ENCODE peak calls at places on chromosomes 6 and 20, in six cellular contexts. One of them, this sample, is unnamed.

GRCh38 chr6:53717571-53717970 is 52.0 kb upstream of the KLHL31 start:
- DNase-seq in heart right ventricle: no peak
- DNase-seq in MM.1S: no peak
- DNase-seq in endodermal cell: no peak
- DNase-seq in fibroblast of lung: no peak
- DNase-seq in Panc1: no peak
- DNase-seq in this sample: no peak

GRCh38 chr6:149318581-149319286 is 1.2 kb downstream of the TAB2 start:
- DNase-seq in heart right ventricle: no peak
- DNase-seq in MM.1S: peak; percentile 43
- DNase-seq in endodermal cell: no peak
- DNase-seq in fibroblast of lung: no peak
- DNase-seq in Panc1: no peak
- DNase-seq in this sample: peak; percentile 88

GRCh38 chr6:7658543-7658942 is 67.4 kb upstream of the BMP6 start:
- DNase-seq in heart right ventricle: no peak
- DNase-seq in MM.1S: no peak
- DNase-seq in endodermal cell: no peak
- DNase-seq in fibroblast of lung: no peak
- DNase-seq in Panc1: no peak
- DNase-seq in this sample: no peak

GRCh38 chr6:15674690-15675386 is 12.0 kb upstream of the DTNBP1 start:
- DNase-seq in heart right ventricle: no peak
- DNase-seq in MM.1S: peak; percentile 18
- DNase-seq in endodermal cell: peak; percentile 55
- DNase-seq in fibroblast of lung: no peak
- DNase-seq in Panc1: no peak
- DNase-seq in this sample: no peak

GRCh38 chr20:21352703-21353102 is 44.6 kb downstream of the NKX2-4 start:
- DNase-seq in heart right ventricle: no peak
- DNase-seq in MM.1S: no peak
- DNase-seq in endodermal cell: no peak
- DNase-seq in fibroblast of lung: peak; percentile 24
- DNase-seq in Panc1: no peak
- DNase-seq in this sample: no peak

GRCh38 chr6:150452642-150453243 is 83.9 kb downstream of the IYD start:
- DNase-seq in heart right ventricle: peak; percentile 34
- DNase-seq in MM.1S: no peak
- DNase-seq in endodermal cell: no peak
- DNase-seq in fibroblast of lung: no peak
- DNase-seq in Panc1: no peak
- DNase-seq in this sample: no peak

GRCh38 chr20:14214046-14214445 is 123.4 kb downstream of the FLRT3 start:
- DNase-seq in heart right ventricle: no peak
- DNase-seq in MM.1S: no peak
- DNase-seq in endodermal cell: no peak
- DNase-seq in fibroblast of lung: no peak
- DNase-seq in Panc1: no peak
- DNase-seq in this sample: no peak

GRCh38 chr20:43936371-43936770 is 21.7 kb downstream of the TOX2 start:
- DNase-seq in heart right ventricle: no peak
- DNase-seq in MM.1S: peak; percentile 43
- DNase-seq in endodermal cell: no peak
- DNase-seq in fibroblast of lung: peak; percentile 74
- DNase-seq in Panc1: no peak
- DNase-seq in this sample: no peak

GRCh38 chr6:36727491-36728021 is 29.9 kb downstream of the RAB44 start:
- DNase-seq in heart right ventricle: no peak
- DNase-seq in MM.1S: no peak
- DNase-seq in endodermal cell: no peak
- DNase-seq in fibroblast of lung: no peak
- DNase-seq in Panc1: no peak
- DNase-seq in this sample: peak; percentile 20

GRCh38 chr6:30885999-30886896 is 1.9 kb downstream of the DDR1 start:
- DNase-seq in heart right ventricle: peak; percentile 46
- DNase-seq in MM.1S: no peak
- DNase-seq in endodermal cell: peak; percentile 94
- DNase-seq in fibroblast of lung: peak; percentile 52
- DNase-seq in Panc1: no peak
- DNase-seq in this sample: peak; percentile 30

GRCh38 chr20:3275966-3276365 is 37.0 kb upstream of the SLC4A11 start:
- DNase-seq in heart right ventricle: no peak
- DNase-seq in MM.1S: no peak
- DNase-seq in endodermal cell: no peak
- DNase-seq in fibroblast of lung: no peak
- DNase-seq in Panc1: no peak
- DNase-seq in this sample: no peak

GRCh38 chr6:161748535-161749386 is 474.9 kb upstream of the AGPAT4 start:
- DNase-seq in heart right ventricle: peak; percentile 41
- DNase-seq in MM.1S: no peak
- DNase-seq in endodermal cell: peak; percentile 97
- DNase-seq in fibroblast of lung: peak; percentile 33
- DNase-seq in Panc1: no peak
- DNase-seq in this sample: no peak

GRCh38 chr6:24469829-24470228 is 19.5 kb downstream of the GPLD1 start:
- DNase-seq in heart right ventricle: no peak
- DNase-seq in MM.1S: no peak
- DNase-seq in endodermal cell: no peak
- DNase-seq in fibroblast of lung: no peak
- DNase-seq in Panc1: no peak
- DNase-seq in this sample: no peak

GRCh38 chr6:13703496-13703895 is 8.1 kb downstream of the RANBP9 start:
- DNase-seq in heart right ventricle: no peak
- DNase-seq in MM.1S: no peak
- DNase-seq in endodermal cell: no peak
- DNase-seq in fibroblast of lung: no peak
- DNase-seq in Panc1: no peak
- DNase-seq in this sample: no peak

GRCh38 chr6:13666194-13667105 is 45.2 kb downstream of the RANBP9 start:
- DNase-seq in heart right ventricle: no peak
- DNase-seq in MM.1S: no peak
- DNase-seq in endodermal cell: no peak
- DNase-seq in fibroblast of lung: no peak
- DNase-seq in Panc1: no peak
- DNase-seq in this sample: no peak

GRCh38 chr6:141956046-141956761 is 176.5 kb upstream of the GJE1 start:
- DNase-seq in heart right ventricle: no peak
- DNase-seq in MM.1S: no peak
- DNase-seq in endodermal cell: no peak
- DNase-seq in fibroblast of lung: peak; percentile 12
- DNase-seq in Panc1: no peak
- DNase-seq in this sample: no peak

GRCh38 chr6:44775121-44775520 is 387.6 kb downstream of the CDC5L start:
- DNase-seq in heart right ventricle: no peak
- DNase-seq in MM.1S: no peak
- DNase-seq in endodermal cell: no peak
- DNase-seq in fibroblast of lung: no peak
- DNase-seq in Panc1: no peak
- DNase-seq in this sample: no peak

GRCh38 chr20:1912056-1912455 is 16.8 kb downstream of the SIRPA start:
- DNase-seq in heart right ventricle: peak; percentile 43
- DNase-seq in MM.1S: no peak
- DNase-seq in endodermal cell: no peak
- DNase-seq in fibroblast of lung: no peak
- DNase-seq in Panc1: no peak
- DNase-seq in this sample: no peak

GRCh38 chr6:119170427-119171407 is 92.3 kb upstream of the FAM184A start:
- DNase-seq in heart right ventricle: no peak
- DNase-seq in MM.1S: no peak
- DNase-seq in endodermal cell: no peak
- DNase-seq in fibroblast of lung: peak; percentile 40
- DNase-seq in Panc1: no peak
- DNase-seq in this sample: no peak

GRCh38 chr20:36173451-36173933 is 19.0 kb downstream of the EPB41L1 start:
- DNase-seq in heart right ventricle: no peak
- DNase-seq in MM.1S: no peak
- DNase-seq in endodermal cell: peak; percentile 93
- DNase-seq in fibroblast of lung: peak; percentile 41
- DNase-seq in Panc1: no peak
- DNase-seq in this sample: no peak

GRCh38 chr20:61055642-61056041 is 196.4 kb upstream of the CDH4 start:
- DNase-seq in heart right ventricle: no peak
- DNase-seq in MM.1S: no peak
- DNase-seq in endodermal cell: no peak
- DNase-seq in fibroblast of lung: no peak
- DNase-seq in Panc1: no peak
- DNase-seq in this sample: no peak

GRCh38 chr6:152380993-152381898 is 255.9 kb downstream of the SYNE1 start:
- DNase-seq in heart right ventricle: peak; percentile 70
- DNase-seq in MM.1S: no peak
- DNase-seq in endodermal cell: no peak
- DNase-seq in fibroblast of lung: peak; percentile 97
- DNase-seq in Panc1: peak; percentile 15
- DNase-seq in this sample: no peak

GRCh38 chr6:110181131-110182027 is 1.2 kb downstream of the CDC40 start:
- DNase-seq in heart right ventricle: no peak
- DNase-seq in MM.1S: no peak
- DNase-seq in endodermal cell: no peak
- DNase-seq in fibroblast of lung: peak; percentile 14
- DNase-seq in Panc1: no peak
- DNase-seq in this sample: no peak

GRCh38 chr6:3157151-3157933 is at the start of gene TUBB2A:
- DNase-seq in heart right ventricle: peak; percentile 90
- DNase-seq in MM.1S: peak; percentile 73
- DNase-seq in endodermal cell: peak; percentile 92
- DNase-seq in fibroblast of lung: peak; percentile 78
- DNase-seq in Panc1: no peak
- DNase-seq in this sample: peak; percentile 84

DNA sequence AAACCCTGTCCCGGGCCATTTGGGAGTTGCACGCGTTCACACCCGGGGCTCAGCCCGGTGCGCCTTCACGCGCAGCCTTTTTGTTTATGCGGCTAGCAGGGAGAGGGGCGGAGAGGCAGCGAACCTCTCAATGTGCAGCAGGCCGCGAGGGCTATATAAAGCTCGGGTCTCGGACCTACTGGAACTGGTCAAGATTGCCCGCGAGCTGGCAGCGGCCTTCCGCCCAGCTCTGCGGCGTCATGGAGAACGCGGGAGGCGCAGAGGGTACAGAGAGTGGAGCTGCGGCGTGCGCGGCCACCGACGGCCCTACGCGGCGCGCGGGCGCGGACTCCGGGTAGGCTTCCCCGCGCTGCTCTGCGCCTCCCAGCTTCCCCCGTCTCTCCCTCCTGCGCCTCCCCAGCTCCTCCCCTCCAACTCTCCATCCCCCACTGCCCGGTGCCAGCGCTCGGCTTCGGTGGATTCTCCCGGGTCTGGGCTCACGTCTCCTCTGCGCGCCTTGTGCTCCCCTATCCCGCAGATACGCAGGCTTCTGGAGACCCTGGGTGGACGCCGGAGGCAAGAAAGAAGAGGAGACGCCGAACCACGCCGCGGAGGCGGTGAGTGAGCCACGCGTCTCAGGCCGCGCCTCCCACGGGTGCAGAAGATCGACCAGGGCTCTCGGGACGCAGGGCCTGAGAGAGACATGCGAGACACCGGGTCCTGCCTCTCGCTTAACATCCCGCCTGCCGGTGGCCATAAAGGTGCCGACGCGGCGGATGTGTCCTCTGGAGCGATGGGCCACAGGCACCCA is at the start of gene RIPPLY2:
- DNase-seq in heart right ventricle: peak; percentile 18
- DNase-seq in MM.1S: no peak
- DNase-seq in endodermal cell: peak; percentile 82
- DNase-seq in fibroblast of lung: peak; percentile 56
- DNase-seq in Panc1: no peak
- DNase-seq in this sample: peak; percentile 12
- H3K27ac ChIP-seq in heart right ventricle: no peak within 1 kb of the TSS
- H3K27ac ChIP-seq in MM.1S: no peak within 1 kb of the TSS
- H3K27ac ChIP-seq in endodermal cell: no peak within 1 kb of the TSS
- H3K27ac ChIP-seq in fibroblast of lung: no peak within 1 kb of the TSS
- H3K27ac ChIP-seq in Panc1: peak within 1 kb of the TSS; percentile 79
- H3K27ac ChIP-seq in this sample: no peak within 1 kb of the TSS

DNA sequence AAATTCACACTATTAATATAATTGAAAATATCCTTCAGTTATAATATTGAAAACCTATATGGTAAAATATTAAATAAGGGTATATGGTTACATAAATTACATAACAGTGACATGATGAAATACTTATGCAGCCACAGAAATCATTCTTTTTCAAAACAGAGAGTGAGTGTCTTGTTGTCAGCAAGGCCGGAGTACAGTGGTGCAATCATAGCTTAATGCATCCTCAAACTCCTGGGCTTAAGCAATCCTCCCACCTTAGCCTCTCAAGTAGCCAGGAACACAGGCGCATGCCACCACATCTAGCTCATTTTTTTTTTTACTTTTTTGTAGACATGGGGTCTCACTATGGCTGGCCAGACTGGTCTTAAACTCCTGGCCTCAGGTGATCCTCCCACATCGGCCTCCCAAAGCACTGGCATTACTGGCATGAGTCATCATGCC is 40.4 kb downstream of the FAM8A1 start:
- DNase-seq in heart right ventricle: no peak
- DNase-seq in MM.1S: no peak
- DNase-seq in endodermal cell: no peak
- DNase-seq in fibroblast of lung: peak; percentile 61
- DNase-seq in Panc1: no peak
- DNase-seq in this sample: no peak
- H3K4me1 ChIP-seq in heart right ventricle: peaks cover 16% of the 10 kb centered on the region
- H3K4me1 ChIP-seq in MM.1S: no peaks in the 10 kb centered on the region
- H3K4me1 ChIP-seq in endodermal cell: no peaks in the 10 kb centered on the region
- H3K4me1 ChIP-seq in fibroblast of lung: no peaks in the 10 kb centered on the region
- H3K4me1 ChIP-seq in Panc1: no peaks in the 10 kb centered on the region
- H3K4me1 ChIP-seq in this sample: no peaks in the 10 kb centered on the region

DNA sequence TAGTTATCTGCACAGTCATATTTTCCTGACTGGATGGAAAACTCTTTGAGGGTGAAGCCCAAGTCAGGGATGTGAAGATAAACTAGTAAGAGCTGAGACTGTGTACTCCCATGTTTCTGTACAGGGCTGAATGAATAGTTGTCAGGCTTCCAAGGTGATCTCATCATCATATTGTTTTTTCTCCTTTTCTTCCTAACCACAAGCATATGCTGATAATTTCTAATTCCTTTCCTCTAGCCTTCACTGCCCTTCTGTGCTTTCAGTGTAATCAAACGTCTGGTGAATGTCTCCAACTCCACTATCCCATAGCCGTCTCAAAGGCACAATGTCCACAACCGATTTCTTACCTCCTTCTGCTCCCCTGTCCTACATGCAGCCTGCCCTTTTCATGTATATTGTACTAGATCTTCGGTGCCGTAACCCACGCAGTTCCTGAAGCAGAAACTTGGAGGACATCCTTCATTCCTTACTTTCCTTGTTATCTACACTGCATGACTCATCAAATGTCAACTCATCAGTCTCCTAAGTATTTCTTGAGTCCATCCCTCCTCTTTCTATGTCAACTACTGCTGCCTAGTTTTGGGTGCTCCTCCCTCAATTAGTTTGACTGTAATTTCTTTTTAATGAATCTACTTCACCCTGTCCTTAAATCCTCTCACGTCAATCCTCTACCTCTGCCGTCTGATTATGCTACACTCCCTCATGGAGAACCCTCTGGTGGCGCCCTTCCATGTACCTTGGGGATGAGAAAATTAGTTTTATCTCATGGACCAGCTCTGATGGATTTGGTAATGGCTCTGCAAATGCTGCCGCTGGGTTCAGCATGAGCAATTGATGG is 21.9 kb downstream of the NCOA7 start:
- DNase-seq in heart right ventricle: no peak
- DNase-seq in MM.1S: no peak
- DNase-seq in endodermal cell: no peak
- DNase-seq in fibroblast of lung: peak; percentile 94
- DNase-seq in Panc1: no peak
- DNase-seq in this sample: no peak
- H3K4me3 ChIP-seq in heart right ventricle: no peak overlapping the region
- H3K4me3 ChIP-seq in MM.1S: no peak overlapping the region
- H3K4me3 ChIP-seq in endodermal cell: no peak overlapping the region
- H3K4me3 ChIP-seq in fibroblast of lung: peak overlapping the region; percentile 36
- H3K4me3 ChIP-seq in Panc1: no peak overlapping the region
- H3K4me3 ChIP-seq in this sample: no peak overlapping the region

GRCh38 chr20:33858666-33859065 is 47.5 kb downstream of the CHMP4B start:
- DNase-seq in heart right ventricle: no peak
- DNase-seq in MM.1S: peak; percentile 66
- DNase-seq in endodermal cell: no peak
- DNase-seq in fibroblast of lung: no peak
- DNase-seq in Panc1: no peak
- DNase-seq in this sample: peak; percentile 54
- H3K27ac ChIP-seq in heart right ventricle: no peak overlapping the region
- H3K27ac ChIP-seq in MM.1S: peak overlapping the region; percentile 98
- H3K27ac ChIP-seq in endodermal cell: no peak overlapping the region
- H3K27ac ChIP-seq in fibroblast of lung: no peak overlapping the region
- H3K27ac ChIP-seq in Panc1: no peak overlapping the region
- H3K27ac ChIP-seq in this sample: peak overlapping the region; percentile 25

This sample was measured in CD4-positive, CD25-positive, alpha-beta regulatory T cell.